ENCODE peak calls at places on chromosomes 3 and 15, in ten cellular contexts. H is T follicular helper cell, T is substantia nigra, N is skeletal muscle cell, Y is NB4, Z is nephron progenitor cell, R is tibial artery, L is endodermal cell, F is upper lobe of right lung, I is EL. W is an unnamed sample.

GRCh38 chr3:14921811-14922705 is 25.3 kb upstream of the NR2C2 start:
- DNase-seq in H (no peak), T (no peak), N (peak; percentile 3), Y (no peak), Z (no peak), R (no peak), L (no peak), F (peak; percentile 61), I (peak; percentile 21), W (no peak)

GRCh38 chr3:165148901-165149441 is 47.2 kb downstream of the SLITRK3 start:
- DNase-seq in H (no peak), T (no peak), N (no peak), Y (no peak), Z (no peak), R (no peak), L (no peak), F (no peak), I (no peak), W (no peak)

GRCh38 chr15:64288577-64288976 is 67.4 kb downstream of the CSNK1G1 start:
- DNase-seq in H (no peak), T (no peak), N (peak; percentile 41), Y (no peak), Z (no peak), R (no peak), L (no peak), F (no peak), I (peak; percentile 50), W (no peak)

GRCh38 chr3:15315003-15315402 is 17.4 kb downstream of the SH3BP5 start:
- DNase-seq in H (no peak), T (no peak), N (no peak), Y (peak; percentile 53), Z (no peak), R (peak; percentile 86), L (no peak), F (no peak), I (peak; percentile 32), W (peak; percentile 37)

GRCh38 chr3:48065035-48065434 is 48.8 kb upstream of the MAP4 start:
- DNase-seq in H (no peak), T (no peak), N (no peak), Y (no peak), Z (no peak), R (no peak), L (no peak), F (no peak), I (peak; percentile 27), W (no peak)

GRCh38 chr3:171797873-171798272 is 12.4 kb downstream of the PLD1 start:
- DNase-seq in H (no peak), T (no peak), N (no peak), Y (no peak), Z (no peak), R (no peak), L (no peak), F (no peak), I (no peak), W (peak; percentile 27)

GRCh38 chr3:53939081-53939582 is 47.5 kb upstream of the SELENOK start:
- DNase-seq in H (no peak), T (no peak), N (no peak), Y (no peak), Z (peak; percentile 27), R (no peak), L (peak; percentile 67), F (no peak), I (no peak), W (no peak)

GRCh38 chr15:75697523-75698398 is 14.9 kb downstream of the CSPG4 start:
- DNase-seq in H (no peak), T (no peak), N (no peak), Y (no peak), Z (no peak), R (peak; percentile 90), L (no peak), F (no peak), I (peak; percentile 74), W (no peak)

GRCh38 chr3:61885414-61885813 is 324.0 kb downstream of the PTPRG start:
- DNase-seq in H (no peak), T (no peak), N (no peak), Y (no peak), Z (no peak), R (no peak), L (no peak), F (no peak), I (no peak), W (no peak)

GRCh38 chr15:50225057-50225456 is 40.5 kb downstream of the HDC start:
- DNase-seq in H (no peak), T (no peak), N (no peak), Y (no peak), Z (no peak), R (no peak), L (no peak), F (no peak), I (no peak), W (no peak)

GRCh38 chr3:169071003-169071402 is 592.5 kb downstream of the MECOM start:
- DNase-seq in H (no peak), T (no peak), N (no peak), Y (no peak), Z (no peak), R (no peak), L (no peak), F (no peak), I (peak; percentile 22), W (no peak)

GRCh38 chr15:68479406-68479805 is 47.4 kb upstream of the ITGA11 start:
- DNase-seq in H (no peak), T (no peak), N (peak; percentile 73), Y (no peak), Z (no peak), R (peak; percentile 93), L (no peak), F (no peak), I (peak; percentile 40), W (no peak)

GRCh38 chr3:194469977-194470376 is 16.8 kb downstream of the ATP13A3 start:
- DNase-seq in H (no peak), T (no peak), N (no peak), Y (no peak), Z (no peak), R (no peak), L (no peak), F (no peak), I (no peak), W (no peak)

GRCh38 chr15:77335298-77335697 is 84.6 kb downstream of the PEAK1 start:
- DNase-seq in H (no peak), T (no peak), N (peak; percentile 16), Y (no peak), Z (no peak), R (no peak), L (no peak), F (no peak), I (no peak), W (peak; percentile 51)

GRCh38 chr3:187626581-187626980 is 43.6 kb downstream of the SST start:
- DNase-seq in H (no peak), T (no peak), N (no peak), Y (no peak), Z (no peak), R (no peak), L (no peak), F (no peak), I (no peak), W (no peak)

GRCh38 chr3:12578742-12579141 is 21.9 kb downstream of the MKRN2 start:
- DNase-seq in H (no peak), T (no peak), N (no peak), Y (no peak), Z (no peak), R (no peak), L (no peak), F (no peak), I (no peak), W (no peak)

GRCh38 chr3:126990024-126990700 is 7.2 kb downstream of the PLXNA1 start:
- DNase-seq in H (no peak), T (no peak), N (no peak), Y (no peak), Z (no peak), R (no peak), L (no peak), F (no peak), I (no peak), W (no peak)

GRCh38 chr3:112027839-112028238 is 6.7 kb upstream of the TMPRSS7 start:
- DNase-seq in H (no peak), T (no peak), N (no peak), Y (no peak), Z (no peak), R (no peak), L (no peak), F (no peak), I (no peak), W (no peak)

GRCh38 chr15:48012191-48012590 is 108.6 kb upstream of the SLC24A5 start:
- DNase-seq in H (no peak), T (no peak), N (no peak), Y (no peak), Z (no peak), R (no peak), L (no peak), F (no peak), I (no peak), W (no peak)

GRCh38 chr3:150890320-150890719 is 14.9 kb downstream of the MINDY4B start:
- DNase-seq in H (no peak), T (no peak), N (no peak), Y (peak; percentile 25), Z (no peak), R (no peak), L (no peak), F (no peak), I (no peak), W (peak; percentile 59)

GRCh38 chr3:107985496-107985895 is 105.3 kb downstream of the CD47 start:
- DNase-seq in H (no peak), T (no peak), N (no peak), Y (peak; percentile 53), Z (no peak), R (no peak), L (no peak), F (no peak), I (peak; percentile 29), W (peak; percentile 11)

GRCh38 chr15:36831125-36831914 is 251.9 kb downstream of the CDIN1 start:
- DNase-seq in H (no peak), T (no peak), N (peak; percentile 62), Y (no peak), Z (no peak), R (no peak), L (no peak), F (no peak), I (peak; percentile 97), W (no peak)

GRCh38 chr3:134704556-134704955 is 53.7 kb upstream of the KY start:
- DNase-seq in H (no peak), T (no peak), N (no peak), Y (no peak), Z (no peak), R (no peak), L (no peak), F (no peak), I (no peak), W (no peak)

GRCh38 chr3:168624892-168625291 is 529.2 kb upstream of the GOLIM4 start:
- DNase-seq in H (no peak), T (no peak), N (no peak), Y (no peak), Z (no peak), R (no peak), L (peak; percentile 55), F (no peak), I (no peak), W (peak; percentile 10)

GRCh38 chr3:46733026-46733800 is 15.5 kb upstream of the PRSS50 start:
- DNase-seq in H (no peak), T (no peak), N (no peak), Y (peak; percentile 9), Z (no peak), R (no peak), L (peak; percentile 51), F (no peak), I (no peak), W (no peak)

GRCh38 chr15:67784057-67784781 is 41.1 kb upstream of the SKOR1 start:
- DNase-seq in H (no peak), T (no peak), N (no peak), Y (peak; percentile 92), Z (no peak), R (no peak), L (no peak), F (no peak), I (no peak), W (peak; percentile 47)

GRCh38 chr15:100094127-100094510 is 247.7 kb downstream of the ADAMTS17 start:
- DNase-seq in H (no peak), T (no peak), N (no peak), Y (no peak), Z (no peak), R (no peak), L (peak; percentile 41), F (peak; percentile 29), I (no peak), W (no peak)

GRCh38 chr3:23830869-23831484 is 25.2 kb downstream of the UBE2E1 start:
- DNase-seq in H (no peak), T (no peak), N (no peak), Y (peak; percentile 15), Z (no peak), R (no peak), L (no peak), F (no peak), I (no peak), W (no peak)

W was measured in OCI-M1.